ENCODE peak calls at places on chromosomes 13 and 19, in four cellular contexts. I is neural crest cell, D is fibroblast of lung, V is progenitor cell of endocrine pancreas. X is an unnamed sample.

GRCh38 chr13:43426355-43426754 is 360.4 kb downstream of the ENOX1 start:
- DNase-seq in I (no peak), D (no peak), V (no peak), X (no peak)

GRCh38 chr13:26503826-26504594 is 53.5 kb upstream of the WASF3 start:
- DNase-seq in I (no peak), D (no peak), V (no peak), X (no peak)

GRCh38 chr19:48171584-48172170 is 1.2 kb downstream of the ZSWIM9 start:
- DNase-seq in I (no peak), D (no peak), V (no peak), X (no peak)

GRCh38 chr19:18594096-18594823 is 5.7 kb downstream of the REX1BD start:
- DNase-seq in D (peak), V (peak), I (peak), X (peak)

GRCh38 chr19:4052114-4052992 is 14.3 kb downstream of the ZBTB7A start:
- DNase-seq in D (peak), V (no peak), I (no peak), X (no peak)

GRCh38 chr13:112343591-112343990 is 32.6 kb upstream of the SPACA7 start:
- DNase-seq in I (no peak), V (no peak), D (no peak), X (no peak)

GRCh38 chr19:44212865-44213346 is 574 bp downstream of the ZNF227 start:
- DNase-seq in I (no peak), V (no peak), D (peak), X (peak)

GRCh38 chr19:4088065-4088679 is 21.5 kb upstream of the ZBTB7A start:
- DNase-seq in I (no peak), D (no peak), V (no peak), X (no peak)

GRCh38 chr19:12052571-12053169 is at the start of gene ZNF878:
- DNase-seq in D (peak), V (peak), I (peak), X (no peak)

GRCh38 chr19:31135841-31136240 is 213.4 kb downstream of the TSHZ3 start:
- DNase-seq in I (no peak), D (peak), V (no peak), X (no peak)

GRCh38 chr13:80363890-80364503 is 23.1 kb upstream of the SPRY2 start:
- DNase-seq in V (no peak), I (no peak), D (peak), X (no peak)

GRCh38 chr13:28031220-28031903 is 42.9 kb upstream of the URAD start:
- DNase-seq in V (no peak), D (no peak), I (no peak), X (no peak)

GRCh38 chr13:70568571-70568970 is 460.3 kb upstream of the KLHL1 start:
- DNase-seq in D (peak), I (peak), V (no peak), X (peak)

DNA sequence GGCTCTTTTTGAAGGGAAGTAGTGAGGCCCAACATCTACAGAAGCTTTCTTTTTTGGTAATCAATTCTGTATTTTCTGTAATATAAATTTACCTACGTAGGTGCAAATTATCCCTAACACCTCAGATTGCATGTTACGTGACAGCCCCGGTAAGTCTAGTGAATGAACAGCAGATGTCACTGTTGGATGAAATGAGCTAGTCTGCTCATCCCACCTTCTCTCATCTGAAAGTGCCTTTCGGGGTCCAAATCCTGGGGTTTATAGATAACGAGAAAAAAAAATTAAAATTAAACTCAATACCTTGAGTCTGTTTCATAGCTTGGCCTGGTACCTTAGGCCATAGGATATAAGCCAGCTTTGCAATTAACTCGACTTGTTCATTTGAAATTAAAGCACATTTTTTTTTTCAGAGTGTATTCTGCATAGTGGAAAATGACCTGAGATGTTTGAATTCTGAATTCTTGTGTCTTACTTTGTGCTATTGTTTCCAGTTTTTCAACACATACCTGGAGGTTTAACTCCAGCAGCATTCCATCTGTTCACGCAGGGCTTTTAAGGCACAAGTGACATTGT is 548.2 kb downstream of the GPC5 start:
- DNase-seq in I (peak), D (peak), V (no peak), X (peak)
- TF ChIP-seq CTCF in I (peak), D (no peak), V (peak), X (peak)

DNA sequence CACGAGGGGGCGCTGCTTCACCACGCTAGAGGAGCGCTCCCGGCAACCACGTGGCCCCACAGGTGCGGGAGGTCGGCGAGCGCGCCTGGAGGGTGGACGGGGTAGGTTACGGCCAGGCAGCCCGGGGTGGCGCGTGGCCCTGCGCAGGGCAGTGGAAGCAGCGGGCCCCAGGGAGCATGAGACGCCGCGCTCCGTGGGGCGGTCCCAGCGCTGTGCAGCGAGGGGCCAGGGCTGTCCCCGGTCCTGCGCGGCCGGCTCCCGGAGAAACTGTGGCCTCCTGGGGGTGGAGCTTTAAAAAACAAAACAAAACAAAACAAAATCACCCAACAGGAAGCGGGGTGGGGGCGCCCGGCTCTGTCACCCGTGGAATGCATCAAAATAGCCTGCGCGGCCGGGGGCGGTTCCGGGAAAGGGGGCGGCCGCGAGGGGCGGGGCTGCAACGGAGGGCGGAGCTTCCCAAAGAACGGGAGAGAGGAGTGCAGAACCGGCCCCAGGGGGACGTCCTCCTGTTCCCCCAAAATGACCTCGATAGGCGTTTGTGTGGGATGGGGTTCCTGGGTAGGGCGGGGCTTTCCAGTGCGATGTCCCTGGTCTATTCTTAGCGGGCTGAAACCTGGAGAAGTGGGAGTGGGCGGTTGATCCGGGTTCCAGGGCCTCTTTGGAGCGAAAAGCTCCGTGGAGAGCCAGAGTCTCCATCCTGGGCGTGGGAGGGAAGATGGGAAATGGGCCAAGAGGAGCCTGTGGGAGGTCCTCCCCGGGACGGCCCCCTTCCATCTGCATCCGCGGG is 27.3 kb downstream of the NUMBL start:
- DNase-seq in V (peak), D (peak), I (peak), X (peak)
- TF ChIP-seq CTCF in V (peak), D (peak), I (peak), X (peak)

GRCh38 chr13:30038884-30039283 is 188.5 kb upstream of the UBL3 start:
- DNase-seq in D (peak), V (no peak), I (no peak), X (no peak)
- TF ChIP-seq CTCF in D (peak), V (no peak), I (peak), X (no peak)

GRCh38 chr19:38175422-38175821 is 48.6 kb downstream of the DPF1 start:
- DNase-seq in D (no peak), I (no peak), V (no peak), X (no peak)

GRCh38 chr19:38168632-38169031 is 55.4 kb downstream of the DPF1 start:
- DNase-seq in I (no peak), D (no peak), V (no peak), X (no peak)

GRCh38 chr19:38172001-38172400 is 52.0 kb downstream of the DPF1 start:
- DNase-seq in I (no peak), D (no peak), V (no peak), X (no peak)

GRCh38 chr19:38173324-38174041 is 50.5 kb downstream of the DPF1 start:
- DNase-seq in V (no peak), I (no peak), D (peak), X (no peak)
- TF ChIP-seq CTCF in V (no peak), I (no peak), D (no peak), X (no peak)

GRCh38 chr13:41054919-41055619 is 6.2 kb upstream of the WBP4 start:
- DNase-seq in D (no peak), V (no peak), I (no peak), X (no peak)
- TF ChIP-seq CTCF in D (peak), V (peak), I (peak), X (no peak)

DNA sequence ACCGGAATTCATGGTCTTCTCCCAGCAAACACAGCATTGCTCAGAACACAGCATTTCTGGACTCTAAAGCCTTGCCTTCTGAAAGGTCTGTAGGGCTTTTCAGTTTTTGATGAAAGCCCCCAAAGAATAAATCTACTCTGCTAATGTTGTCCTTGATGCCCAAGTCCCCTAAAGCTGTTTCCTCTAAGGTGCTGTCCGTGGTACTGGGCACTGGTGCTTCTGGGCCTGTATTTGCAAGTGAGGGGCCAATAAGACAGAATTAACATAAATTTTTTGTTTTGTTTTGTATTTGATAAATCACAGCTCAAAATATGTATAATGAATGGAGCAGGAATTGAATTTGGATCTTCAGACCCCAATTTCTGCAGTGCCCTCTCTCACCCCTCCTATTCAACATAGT is 12.1 kb upstream of the LGALS13 start:
- DNase-seq in I (peak), D (peak), V (peak), X (peak)
- TF ChIP-seq CTCF in I (no peak), D (no peak), V (no peak), X (no peak)

GRCh38 chr19:6022570-6023049 is 44.7 kb upstream of the RANBP3 start:
- DNase-seq in D (no peak), I (no peak), V (no peak), X (no peak)
- TF ChIP-seq CTCF in D (no peak), I (no peak), V (no peak), X (peak)

DNA sequence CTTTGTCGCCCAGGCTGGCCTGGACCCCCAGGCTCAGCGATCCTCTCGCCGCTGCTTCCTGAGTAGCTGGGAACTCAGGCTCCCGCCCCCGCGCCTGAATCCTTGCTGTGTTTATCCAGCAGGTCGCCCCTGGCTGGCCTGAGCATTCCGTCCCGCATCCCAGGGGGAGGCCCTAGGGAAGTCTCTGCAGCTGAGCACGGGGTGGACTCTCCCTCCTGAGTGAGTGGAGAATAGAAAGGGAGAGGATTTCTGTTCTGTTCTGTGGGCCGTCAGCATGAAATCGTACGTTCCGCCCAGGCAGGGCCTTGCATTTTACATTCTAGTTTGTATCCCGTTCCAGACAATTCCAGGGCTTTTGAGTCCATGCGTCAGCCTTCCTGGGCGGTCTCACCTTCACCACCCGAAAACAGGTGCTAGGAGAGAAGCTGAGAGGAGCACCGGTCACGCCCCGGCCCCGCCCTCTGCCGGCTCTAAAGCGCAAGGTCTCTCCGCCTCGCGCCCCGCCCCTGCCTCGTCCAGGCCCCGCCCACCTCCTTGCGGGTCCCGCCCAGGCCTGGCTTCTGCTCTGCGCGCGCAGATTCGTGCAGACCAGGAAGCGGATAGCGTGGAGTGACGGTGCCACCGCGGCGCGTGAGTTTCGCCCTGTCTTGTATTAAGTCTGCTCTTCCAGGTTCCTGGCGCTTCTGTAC is at the start of gene ZNF761:
- DNase-seq in V (peak), D (peak), I (peak), X (peak)
- TF ChIP-seq CTCF in V (peak), D (peak), I (peak), X (no peak)

GRCh38 chr13:66994097-66994496 is 236.0 kb downstream of the PCDH9 start:
- DNase-seq in V (peak), I (peak), D (peak), X (peak)
- TF ChIP-seq CTCF in V (peak), I (peak), D (peak), X (peak)